ENCODE peak calls at places on chromosomes 1 and 21, in six cellular contexts. X is A549; T is HepG2; P is CD8-positive, alpha-beta T cell; O is heart left ventricle; E is ovary. F is an unnamed sample.

GRCh38 chr1:36847761-36848160 is 186.6 kb downstream of the GRIK3 start:
- DNase-seq in E (no peak), X (no peak), P (no peak), O (no peak), T (no peak), F (no peak)

GRCh38 chr1:25675729-25676476 is 59.3 kb downstream of the MAN1C1 start:
- DNase-seq in O (no peak), X (no peak), T (no peak), P (peak; percentile 74), E (no peak), F (no peak)

GRCh38 chr1:7388488-7389185 is 382.5 kb upstream of the VAMP3 start:
- DNase-seq in E (peak; percentile 77), T (no peak), P (peak; percentile 4), X (no peak), O (peak; percentile 74), F (no peak)

GRCh38 chr1:154760469-154760933 is 109.6 kb downstream of the KCNN3 start:
- DNase-seq in T (peak; percentile 17), O (peak; percentile 58), X (peak; percentile 72), E (peak; percentile 82), P (peak; percentile 88), F (no peak)

GRCh38 chr1:12095822-12096263 is 32.7 kb downstream of the TNFRSF8 start:
- DNase-seq in P (no peak), O (peak; percentile 9), E (no peak), T (no peak), X (peak; percentile 51), F (no peak)

GRCh38 chr21:39593522-39593921 is 19.2 kb upstream of the B3GALT5 start:
- DNase-seq in T (no peak), E (no peak), P (no peak), O (no peak), X (no peak), F (no peak)

GRCh38 chr1:176515310-176515709 is 52.3 kb downstream of the PAPPA2 start:
- DNase-seq in T (peak; percentile 3), E (no peak), O (no peak), X (no peak), P (no peak), F (no peak)

GRCh38 chr1:33466159-33466558 is 6.3 kb upstream of the ZSCAN20 start:
- DNase-seq in P (no peak), O (peak; percentile 65), X (no peak), T (no peak), E (no peak), F (no peak)

GRCh38 chr1:1954831-1955441 is 35.9 kb upstream of the TMEM52 start:
- DNase-seq in T (no peak), X (no peak), O (no peak), P (no peak), E (no peak), F (no peak)

GRCh38 chr1:150256549-150257341 is 829 bp upstream of the CA14 start:
- DNase-seq in T (peak; percentile 53), E (no peak), X (no peak), P (no peak), O (no peak), F (no peak)

GRCh38 chr1:69196071-69196470 is 371.7 kb upstream of the LRRC7 start:
- DNase-seq in P (no peak), T (no peak), E (no peak), O (no peak), X (no peak), F (no peak)

GRCh38 chr21:46052703-46053651 is 44.9 kb upstream of the COL6A2 start:
- DNase-seq in X (no peak), O (no peak), T (no peak), P (no peak), E (peak; percentile 42), F (no peak)

GRCh38 chr1:198318092-198318491 is 161.3 kb downstream of the NEK7 start:
- DNase-seq in X (no peak), P (no peak), E (no peak), T (no peak), O (no peak), F (no peak)

GRCh38 chr21:33751120-33751519 is 108.8 kb downstream of the ITSN1 start:
- DNase-seq in E (no peak), T (no peak), X (no peak), O (no peak), P (no peak), F (no peak)

GRCh38 chr1:110308247-110308646 is 30.9 kb upstream of the RBM15 start:
- DNase-seq in O (no peak), P (no peak), E (no peak), T (no peak), X (no peak), F (no peak)

GRCh38 chr1:94677087-94677486 is 135.5 kb upstream of the F3 start:
- DNase-seq in O (no peak), X (no peak), E (no peak), T (no peak), P (no peak), F (no peak)

GRCh38 chr1:71490432-71490831 is 409.6 kb upstream of the ZRANB2 start:
- DNase-seq in O (no peak), X (no peak), T (no peak), E (no peak), P (no peak), F (no peak)

GRCh38 chr21:44910229-44911065 is 10.3 kb downstream of the ITGB2 start:
- DNase-seq in X (no peak), E (no peak), O (no peak), P (no peak), T (peak; percentile 65), F (no peak)

GRCh38 chr1:2183937-2184334 is 10.6 kb downstream of the FAAP20 start:
- DNase-seq in P (no peak), T (no peak), X (no peak), O (no peak), E (no peak), F (no peak)

GRCh38 chr1:223425550-223425949 is 32.3 kb downstream of the CCDC185 start:
- DNase-seq in E (no peak), X (no peak), T (no peak), P (no peak), O (no peak), F (no peak)

GRCh38 chr1:228091084-228091483 is 8.6 kb downstream of the ARF1 start:
- DNase-seq in E (no peak), T (no peak), O (no peak), P (no peak), X (no peak), F (no peak)

GRCh38 chr1:218336353-218336752 is 8.8 kb upstream of the TGFB2 start:
- DNase-seq in E (no peak), P (no peak), O (no peak), X (no peak), T (no peak), F (no peak)

GRCh38 chr1:109225248-109226077 is 11.7 kb downstream of the SARS1 start:
- DNase-seq in P (no peak), X (no peak), O (no peak), T (no peak), E (no peak), F (no peak)

GRCh38 chr1:171062902-171063301 is 27.8 kb upstream of the FMO3 start:
- DNase-seq in X (no peak), P (no peak), E (no peak), T (no peak), O (no peak), F (no peak)

GRCh38 chr1:28246427-28246832 is 10.5 kb downstream of the ATP5IF1 start:
- DNase-seq in T (peak; percentile 78), O (no peak), E (no peak), X (no peak), P (peak; percentile 29), F (no peak)

GRCh38 chr1:81834921-81835698 is 34.4 kb downstream of the ADGRL2 start:
- DNase-seq in X (no peak), E (no peak), T (no peak), O (peak; percentile 49), P (no peak), F (no peak)

GRCh38 chr1:53276902-53277281 is 38.6 kb upstream of the MAGOH start:
- DNase-seq in O (no peak), X (no peak), P (no peak), T (no peak), E (no peak), F (no peak)

GRCh38 chr1:200040516-200041138 is 13.1 kb downstream of the NR5A2 start:
- DNase-seq in T (peak; percentile 77), O (peak; percentile 33), X (no peak), E (no peak), P (no peak), F (no peak)

GRCh38 chr1:220732621-220733020 is 15.5 kb upstream of the MTARC2 start:
- DNase-seq in T (no peak), P (no peak), O (no peak), X (no peak), E (no peak), F (no peak)
- H3K27ac ChIP-seq in T (no peak overlapping the region), P (no peak overlapping the region), O (peak overlapping the region; percentile 54), X (peak overlapping the region; percentile 81), E (no peak overlapping the region), F (no peak overlapping the region)

GRCh38 chr1:21573475-21573874 is 64.3 kb downstream of the ALPL start:
- DNase-seq in X (no peak), E (no peak), O (no peak), T (no peak), P (no peak), F (no peak)
- H3K4me3 ChIP-seq in X (no peak overlapping the region), E (no peak overlapping the region), O (no peak overlapping the region), T (no peak overlapping the region), P (no peak overlapping the region), F (no peak overlapping the region)

DNA sequence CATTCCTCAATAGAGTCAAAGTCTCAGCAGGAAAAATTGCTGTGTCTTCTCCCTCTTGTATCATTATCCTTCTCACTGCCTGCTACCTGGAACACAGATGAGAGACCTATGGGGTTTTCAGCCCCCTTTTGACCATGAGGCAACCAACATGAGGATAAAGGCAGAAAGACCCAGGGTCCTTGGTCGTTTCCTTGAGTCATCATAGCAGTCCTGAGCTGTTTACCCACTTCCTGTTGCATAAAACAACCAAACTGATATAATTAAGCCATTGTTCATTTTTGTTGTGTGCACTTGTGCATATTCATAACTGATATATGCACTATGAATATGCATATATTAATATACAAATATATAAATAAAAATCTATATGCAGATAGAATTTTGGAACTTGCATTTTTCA is 188.3 kb upstream of the MAP1LC3C start:
- DNase-seq in T (no peak), X (no peak), P (no peak), O (no peak), E (no peak), F (no peak)
- H3K9me3 ChIP-seq in T (no peaks in the 10 kb centered on the region), X (no peaks in the 10 kb centered on the region), P (no peaks in the 10 kb centered on the region), O (no peaks in the 10 kb centered on the region), E (no peaks in the 10 kb centered on the region), F (no peaks in the 10 kb centered on the region)

GRCh38 chr1:113147826-113148225 is 74.8 kb downstream of the LRIG2 start:
- DNase-seq in E (no peak), T (no peak), P (no peak), X (no peak), O (no peak), F (no peak)

GRCh38 chr1:113156368-113156767 is 83.4 kb downstream of the LRIG2 start:
- DNase-seq in P (no peak), O (no peak), T (no peak), E (no peak), X (no peak), F (no peak)

DNA sequence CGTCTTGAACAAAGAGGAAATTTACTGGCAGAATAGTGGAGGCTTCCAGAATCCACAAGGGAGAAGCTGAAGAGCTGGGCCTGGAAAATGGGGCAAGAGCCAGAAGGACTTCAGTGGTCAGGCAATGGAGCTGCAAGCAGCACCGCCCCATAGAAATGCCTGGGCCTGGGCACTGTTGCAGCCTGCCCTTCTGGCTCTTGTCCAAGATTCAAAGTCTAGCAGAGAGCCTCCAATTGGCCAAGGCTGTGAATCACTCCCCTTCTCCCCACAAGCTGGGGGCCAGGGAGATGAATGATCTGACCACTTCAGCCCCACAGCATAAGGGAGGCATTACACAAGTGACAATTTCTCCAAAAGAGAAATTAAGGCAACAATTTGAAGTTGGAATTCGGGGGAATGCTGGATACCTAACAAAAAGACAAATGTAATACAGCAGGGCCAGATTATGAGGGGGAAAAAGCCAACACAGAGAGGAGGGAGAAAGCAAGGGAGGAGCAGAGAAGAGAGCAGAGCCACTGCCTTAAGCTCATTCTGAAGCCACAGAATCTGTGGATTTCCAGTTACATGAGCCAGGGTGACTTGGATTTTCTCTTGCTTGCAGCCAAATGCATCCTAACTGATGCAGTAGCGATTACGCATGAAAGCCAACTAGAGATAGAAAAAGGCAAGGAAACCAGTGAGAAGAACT is 80.3 kb downstream of the LRIG2 start:
- DNase-seq in T (peak; percentile 81), P (no peak), X (no peak), E (no peak), O (no peak), F (no peak)
- H3K27ac ChIP-seq in T (peak overlapping the region; percentile 27), P (no peak overlapping the region), X (no peak overlapping the region), E (no peak overlapping the region), O (no peak overlapping the region), F (no peak overlapping the region)